ENCODE peak calls at places on chromosomes 11 and 22, in five cellular contexts. E is left lung, B is adrenal gland, C is kidney, T is ovary. F is an unnamed sample.

GRCh38 chr22:27148886-27149470 is 491.6 kb downstream of the MIAT start:
- DNase-seq in E (no peak), B (no peak), C (no peak), T (no peak), F (no peak)

GRCh38 chr11:5107285-5107684 is 30.9 kb downstream of the OR52A5 start:
- DNase-seq in E (no peak), B (no peak), C (no peak), T (no peak), F (no peak)

GRCh38 chr11:102527701-102528100 is 2.8 kb downstream of the MMP7 start:
- DNase-seq in E (no peak), B (no peak), C (no peak), T (no peak), F (no peak)

GRCh38 chr11:65885231-65885630 is 3.0 kb downstream of the FIBP start:
- DNase-seq in E (no peak), B (no peak), C (peak), T (no peak), F (no peak)

GRCh38 chr11:12143461-12144258 is 33.3 kb downstream of the MICAL2 start:
- DNase-seq in E (no peak), B (no peak), C (no peak), T (no peak), F (no peak)

GRCh38 chr11:1924646-1925372 is 5.3 kb downstream of the TNNT3 start:
- DNase-seq in E (peak), B (no peak), C (peak), T (no peak), F (no peak)

GRCh38 chr22:41752011-41752975 is 48.2 kb upstream of the CCDC134 start:
- DNase-seq in E (no peak), B (no peak), C (no peak), T (no peak), F (no peak)

GRCh38 chr11:81135570-81135969 is 1598.1 kb downstream of the FAM181B start:
- DNase-seq in E (no peak), B (no peak), C (no peak), T (no peak), F (no peak)

GRCh38 chr11:122069946-122070345 is 46.1 kb downstream of the BLID start:
- DNase-seq in E (peak), B (peak), C (peak), T (peak), F (no peak)

GRCh38 chr22:21590809-21591641 is 23.5 kb downstream of the UBE2L3 start:
- DNase-seq in E (no peak), B (no peak), C (no peak), T (no peak), F (no peak)

GRCh38 chr11:11415786-11416390 is 62.8 kb upstream of the CSNK2A3 start:
- DNase-seq in E (no peak), B (no peak), C (no peak), T (no peak), F (no peak)

GRCh38 chr11:134689886-134690285 is 277.8 kb upstream of the B3GAT1 start:
- DNase-seq in E (no peak), B (no peak), C (no peak), T (no peak), F (no peak)

GRCh38 chr11:130389315-130389935 is 39.0 kb downstream of the ADAMTS8 start:
- DNase-seq in E (no peak), B (no peak), C (no peak), T (no peak), F (peak)

GRCh38 chr22:27593378-27593777 is 208.2 kb downstream of the MN1 start:
- DNase-seq in E (no peak), B (no peak), C (no peak), T (no peak), F (no peak)

GRCh38 chr22:44782286-44782830 is 30.0 kb downstream of the ARHGAP8 start:
- DNase-seq in E (no peak), B (no peak), C (no peak), T (no peak), F (no peak)

GRCh38 chr11:12201016-12201985 is 90.9 kb downstream of the MICAL2 start:
- DNase-seq in E (no peak), B (peak), C (peak), T (no peak), F (no peak)

GRCh38 chr11:117064275-117064674 is 34.0 kb downstream of the SIK3 start:
- DNase-seq in E (no peak), B (no peak), C (no peak), T (no peak), F (no peak)

GRCh38 chr11:117059611-117060010 is 38.6 kb downstream of the SIK3 start:
- DNase-seq in E (no peak), B (no peak), C (no peak), T (no peak), F (no peak)

GRCh38 chr11:117062503-117062902 is 35.7 kb downstream of the SIK3 start:
- DNase-seq in E (no peak), B (no peak), C (no peak), T (no peak), F (no peak)

GRCh38 chr11:117058761-117059233 is 39.4 kb downstream of the SIK3 start:
- DNase-seq in E (no peak), B (no peak), C (no peak), T (no peak), F (no peak)

GRCh38 chr11:117061256-117061655 is 37.0 kb downstream of the SIK3 start:
- DNase-seq in E (no peak), B (no peak), C (no peak), T (no peak), F (no peak)
- H3K27ac ChIP-seq in E (no peak), B (no peak), C (no peak), T (no peak), F (no peak)

GRCh38 chr11:115384236-115384635 is 120.0 kb downstream of the CADM1 start:
- DNase-seq in E (no peak), B (no peak), C (no peak), T (no peak), F (no peak)

GRCh38 chr11:115383431-115383830 is 120.8 kb downstream of the CADM1 start:
- DNase-seq in E (no peak), B (no peak), C (no peak), T (no peak), F (no peak)

GRCh38 chr11:115377882-115378296 is 126.3 kb downstream of the CADM1 start:
- DNase-seq in E (no peak), B (no peak), C (no peak), T (no peak), F (no peak)

GRCh38 chr11:115385211-115385610 is 119.0 kb downstream of the CADM1 start:
- DNase-seq in E (no peak), B (no peak), C (no peak), T (no peak), F (no peak)

DNA sequence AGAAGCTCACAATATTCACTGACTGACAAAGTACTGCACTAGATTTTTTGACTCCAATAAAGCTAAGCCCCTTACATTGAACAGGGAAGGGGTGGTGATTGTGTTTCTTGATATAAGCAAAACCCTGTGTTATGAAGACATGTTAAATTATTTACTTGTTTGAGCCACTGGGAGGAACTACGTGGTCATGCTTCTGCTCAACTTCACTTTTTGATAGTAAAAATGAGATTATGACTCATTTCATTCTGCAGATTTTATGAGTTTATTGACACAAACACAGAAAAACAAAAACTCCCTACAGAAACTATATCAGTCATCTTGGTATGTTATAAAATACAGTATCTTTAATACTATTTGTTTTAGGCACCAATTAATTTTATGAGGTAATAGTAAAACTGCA is 124.7 kb downstream of the CADM1 start:
- DNase-seq in E (no peak), B (no peak), C (no peak), T (no peak), F (no peak)
- TF ChIP-seq CTCF in E (no peak), B (no peak), C (no peak), T (no peak), F (no peak)

DNA sequence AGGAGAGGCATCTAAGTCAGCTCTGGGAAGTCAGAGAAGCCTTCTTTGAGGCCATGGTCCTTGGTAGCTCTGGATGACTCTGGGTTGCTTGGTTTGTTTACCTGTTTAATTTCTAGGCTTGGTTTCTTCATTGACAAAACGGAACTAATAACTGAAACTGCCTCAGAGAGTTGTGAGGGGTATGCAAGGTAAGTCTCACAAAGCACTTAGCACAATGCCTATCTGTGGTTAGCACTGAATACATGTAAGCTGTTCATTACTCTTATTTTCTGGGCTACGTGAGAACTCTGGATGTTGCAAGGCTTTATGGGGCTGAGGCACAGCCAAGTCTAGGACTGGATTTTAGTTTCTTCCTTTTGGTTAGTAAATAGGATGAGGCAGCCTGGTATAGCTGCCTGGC is 225.8 kb upstream of the NCAM1 start:
- DNase-seq in E (no peak), B (no peak), C (no peak), T (no peak), F (no peak)
- H3K27ac ChIP-seq in E (no peak), B (no peak), C (no peak), T (no peak), F (no peak)

DNA sequence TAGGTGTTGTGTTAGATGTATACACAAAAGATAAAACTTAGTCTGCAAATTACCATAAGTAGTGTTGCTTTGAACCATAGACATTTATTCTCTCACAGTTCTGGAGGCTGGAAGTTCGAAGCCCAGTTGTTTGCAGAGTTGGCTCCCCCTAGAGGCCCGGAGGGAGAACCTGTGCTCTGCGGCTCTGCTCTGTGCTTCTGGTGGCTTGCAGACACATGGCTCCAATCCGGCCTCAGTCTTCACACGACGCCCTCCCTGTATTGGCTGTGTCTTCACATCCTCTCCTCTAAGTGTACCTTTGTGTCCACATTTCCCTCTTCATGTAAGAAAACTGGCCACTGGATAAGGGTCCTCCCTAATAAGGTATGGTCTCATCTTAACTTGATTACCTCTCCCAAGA is 128.4 kb downstream of the OPCML start:
- DNase-seq in E (no peak), B (no peak), C (no peak), T (no peak), F (no peak)
- TF ChIP-seq CTCF in E (no peak), B (peak), C (no peak), T (no peak), F (no peak)

DNA sequence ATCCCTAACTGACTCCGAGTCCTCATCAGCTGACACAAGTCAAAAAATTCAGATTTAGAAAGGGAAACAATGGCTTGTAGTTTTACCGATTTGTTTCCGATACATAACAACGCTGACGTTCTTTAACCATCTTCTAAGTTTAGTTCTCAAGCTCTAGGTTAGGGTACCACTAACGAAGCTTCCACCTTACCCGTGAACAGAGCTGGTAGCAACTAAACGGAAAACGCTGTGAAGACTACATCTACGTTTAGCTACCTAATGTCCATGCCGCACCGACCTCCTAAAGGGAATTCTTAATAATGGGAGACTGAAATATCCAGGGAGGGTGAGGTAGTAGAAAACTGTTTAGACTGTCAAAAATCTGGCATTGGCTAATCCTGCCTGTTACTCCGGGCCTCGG is 1.0 kb downstream of the NUP98 start:
- DNase-seq in E (no peak), B (peak), C (no peak), T (no peak), F (no peak)
- H3K27ac ChIP-seq in E (peak), B (peak), C (no peak), T (peak), F (peak)

F was measured in CD8-positive, alpha-beta T cell.